ENCODE peak calls at places on chromosomes 4 and X, in eight cellular contexts. Z is HL-60, M is H7, D is choroid plexus epithelial cell, F is pancreas, H is mesendoderm, K is upper lobe of left lung, A is tibial nerve. P is an unnamed sample.

GRCh38 chr4:124206779-124207605 is 505.5 kb downstream of the ANKRD50 start:
- DNase-seq in Z (no peak), M (no peak), D (peak), F (peak), H (peak), K (no peak), A (no peak), P (no peak)

GRCh38 chr4:104418313-104418712 is 76.4 kb downstream of the CXXC4 start:
- DNase-seq in Z (no peak), M (no peak), D (no peak), F (no peak), H (no peak), K (no peak), A (no peak), P (no peak)

GRCh38 chrX:39133971-39134370 is 332.7 kb downstream of the MID1IP1 start:
- DNase-seq in Z (peak), M (no peak), D (no peak), F (no peak), H (peak), K (no peak), A (no peak), P (no peak)

GRCh38 chr4:188971125-188971524 is 831.9 kb downstream of the TRIML1 start:
- DNase-seq in Z (peak), M (peak), D (peak), F (no peak), H (peak), K (no peak), A (no peak), P (no peak)

GRCh38 chr4:36385951-36386561 is 104.6 kb downstream of the DTHD1 start:
- DNase-seq in Z (peak), M (no peak), D (no peak), F (no peak), H (no peak), K (peak), A (peak), P (no peak)

GRCh38 chr4:143362392-143363046 is 25.8 kb downstream of the GAB1 start:
- DNase-seq in Z (no peak), M (no peak), D (no peak), F (no peak), H (no peak), K (no peak), A (no peak), P (no peak)

GRCh38 chrX:37753384-37753783 is 26.5 kb upstream of the CYBB start:
- DNase-seq in Z (peak), M (no peak), D (no peak), F (no peak), H (no peak), K (no peak), A (no peak), P (no peak)

GRCh38 chrX:70196961-70197805 is 19.9 kb downstream of the DGAT2L6 start:
- DNase-seq in Z (peak), M (peak), D (peak), F (peak), H (peak), K (peak), A (peak), P (no peak)

GRCh38 chrX:5907202-5907601 is 321.5 kb downstream of the NLGN4X start:
- DNase-seq in Z (no peak), M (peak), D (no peak), F (no peak), H (peak), K (no peak), A (no peak), P (no peak)

GRCh38 chr4:40923326-40924095 is 173.8 kb downstream of the NSUN7 start:
- DNase-seq in Z (no peak), M (no peak), D (no peak), F (peak), H (no peak), K (no peak), A (no peak), P (no peak)

GRCh38 chr4:121676388-121677075 is 20.2 kb downstream of the ANXA5 start:
- DNase-seq in Z (no peak), M (peak), D (no peak), F (no peak), H (peak), K (no peak), A (no peak), P (no peak)

GRCh38 chrX:18160369-18160768 is 60.3 kb downstream of the BEND2 start:
- DNase-seq in Z (no peak), M (no peak), D (no peak), F (no peak), H (no peak), K (no peak), A (no peak), P (no peak)

GRCh38 chr4:13541720-13542576 is 2.4 kb downstream of the NKX3-2 start:
- DNase-seq in Z (no peak), M (peak), D (no peak), F (peak), H (peak), K (peak), A (no peak), P (no peak)

GRCh38 chr4:90227177-90227576 is 100.0 kb downstream of the CCSER1 start:
- DNase-seq in Z (no peak), M (no peak), D (no peak), F (no peak), H (no peak), K (no peak), A (no peak), P (no peak)

GRCh38 chrX:46912098-46912672 is at the start of gene JADE3:
- DNase-seq in Z (peak), M (peak), D (peak), F (peak), H (peak), K (peak), A (peak), P (peak)

GRCh38 chrX:129000018-129000417 is 523.3 kb downstream of the SMARCA1 start:
- DNase-seq in Z (no peak), M (no peak), D (no peak), F (no peak), H (no peak), K (no peak), A (no peak), P (no peak)

GRCh38 chr4:7282094-7282370 is 89.7 kb downstream of the SORCS2 start:
- DNase-seq in Z (no peak), M (no peak), D (no peak), F (no peak), H (peak), K (no peak), A (no peak), P (no peak)

GRCh38 chr4:56086073-56086521 is 137.4 kb downstream of the CEP135 start:
- DNase-seq in Z (no peak), M (peak), D (peak), F (no peak), H (peak), K (no peak), A (no peak), P (no peak)

GRCh38 chr4:133559987-133560386 is 410.9 kb downstream of the PCDH10 start:
- DNase-seq in Z (no peak), M (no peak), D (no peak), F (no peak), H (no peak), K (no peak), A (no peak), P (no peak)

GRCh38 chr4:140071806-140072205 is 82.2 kb downstream of the MAML3 start:
- DNase-seq in Z (peak), M (no peak), D (peak), F (no peak), H (no peak), K (no peak), A (peak), P (no peak)

GRCh38 chr4:63663870-63664269 is 745.4 kb downstream of the TECRL start:
- DNase-seq in Z (no peak), M (no peak), D (no peak), F (no peak), H (no peak), K (no peak), A (no peak), P (no peak)
- H3K4me3 ChIP-seq in Z (no peak), M (no peak), D (no peak), F (no peak), H (no peak), K (no peak), A (no peak), P (no peak)

GRCh38 chr4:128483041-128483440 is 195.4 kb upstream of the PGRMC2 start:
- DNase-seq in Z (no peak), M (no peak), D (no peak), F (no peak), H (no peak), K (no peak), A (no peak), P (no peak)

GRCh38 chr4:128480945-128481344 is 193.3 kb upstream of the PGRMC2 start:
- DNase-seq in Z (no peak), M (no peak), D (no peak), F (no peak), H (no peak), K (no peak), A (no peak), P (no peak)

GRCh38 chr4:128481752-128482480 is 194.3 kb upstream of the PGRMC2 start:
- DNase-seq in Z (no peak), M (no peak), D (no peak), F (no peak), H (no peak), K (no peak), A (no peak), P (no peak)

GRCh38 chr4:128484896-128485295 is 197.3 kb upstream of the PGRMC2 start:
- DNase-seq in Z (no peak), M (no peak), D (no peak), F (no peak), H (no peak), K (no peak), A (no peak), P (no peak)

GRCh38 chr4:128483816-128484215 is 196.2 kb upstream of the PGRMC2 start:
- DNase-seq in Z (no peak), M (no peak), D (no peak), F (no peak), H (no peak), K (no peak), A (no peak), P (no peak)
- H3K4me3 ChIP-seq in Z (no peak), M (no peak), D (no peak), F (no peak), H (no peak), K (no peak), A (no peak), P (no peak)

DNA sequence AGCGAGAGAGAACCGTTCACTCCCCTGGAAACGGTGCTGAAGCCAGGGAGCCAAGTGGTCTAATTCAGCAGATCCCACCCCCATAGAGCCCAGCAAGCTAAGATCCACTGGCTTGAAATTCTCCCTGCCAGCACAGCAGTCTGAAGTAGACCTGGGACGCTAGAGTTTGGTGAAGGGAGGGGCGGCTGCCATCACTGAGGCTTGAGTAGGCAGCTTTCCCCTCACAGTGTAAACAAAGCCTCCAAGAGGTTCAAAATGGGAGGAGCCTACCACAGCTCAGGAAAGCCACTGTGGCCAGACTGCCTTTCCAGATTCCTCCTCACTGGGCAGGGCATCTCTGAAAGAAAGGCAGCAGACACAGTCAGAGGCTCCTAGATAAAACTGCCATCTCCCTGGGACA is 37.8 kb upstream of the CDS1 start:
- DNase-seq in Z (no peak), M (no peak), D (no peak), F (no peak), H (no peak), K (no peak), A (no peak), P (no peak)
- H3K4me3 ChIP-seq in Z (no peak), M (no peak), D (no peak), F (no peak), H (no peak), K (no peak), A (no peak), P (no peak)

GRCh38 chr4:30181512-30181911 is 538.7 kb upstream of the PCDH7 start:
- DNase-seq in Z (no peak), M (no peak), D (no peak), F (no peak), H (no peak), K (no peak), A (no peak), P (no peak)

GRCh38 chr4:30181918-30182317 is 538.3 kb upstream of the PCDH7 start:
- DNase-seq in Z (no peak), M (no peak), D (peak), F (no peak), H (peak), K (no peak), A (no peak), P (no peak)

GRCh38 chr4:30182786-30183185 is 537.4 kb upstream of the PCDH7 start:
- DNase-seq in Z (no peak), M (no peak), D (no peak), F (no peak), H (no peak), K (no peak), A (no peak), P (no peak)
- H3K4me3 ChIP-seq in Z (no peak), M (no peak), D (no peak), F (no peak), H (no peak), K (no peak), A (no peak), P (no peak)

DNA sequence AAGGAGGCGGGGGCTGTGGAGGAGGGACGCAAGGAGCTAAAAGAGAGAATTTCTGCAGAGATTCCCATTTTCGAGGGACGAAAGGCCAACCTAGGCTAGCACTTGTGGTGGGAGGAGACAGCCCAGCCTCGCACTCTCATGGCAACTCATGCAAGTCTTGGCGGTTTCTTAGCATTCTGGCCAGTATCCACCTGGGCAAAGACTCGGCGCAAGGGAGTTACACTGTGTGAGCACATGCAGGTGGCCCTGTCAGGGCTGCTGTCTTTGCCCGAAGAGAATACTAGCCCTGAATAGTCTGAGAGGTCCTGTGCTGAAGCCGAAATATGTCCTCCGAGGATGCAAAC is 15.5 kb downstream of the MCF2 start:
- DNase-seq in Z (no peak), M (no peak), D (no peak), F (peak), H (peak), K (no peak), A (no peak), P (no peak)
- H3K4me3 ChIP-seq in Z (no peak), M (peak), D (peak), F (no peak), H (no peak), K (no peak), A (peak), P (peak)

P was measured in coronary artery.